ENCODE peak calls at places on chromosomes 1 and 21, in six cellular contexts. F is pancreas, H is lower lobe of right lung, R is choroid plexus epithelial cell, A is GM06990, T is mesendoderm. D is an unnamed sample.

GRCh38 chr1:100523038-100523649 is 14.8 kb upstream of the GPR88 start:
- DNase-seq in F (no peak), H (no peak), R (peak), A (no peak), T (no peak), D (no peak)

GRCh38 chr1:71862756-71863155 is 419.6 kb downstream of the NEGR1 start:
- DNase-seq in F (no peak), H (no peak), R (no peak), A (no peak), T (no peak), D (no peak)

GRCh38 chr1:2603521-2604155 is 17.1 kb downstream of the PRXL2B start:
- DNase-seq in F (no peak), H (no peak), R (no peak), A (no peak), T (no peak), D (peak)

GRCh38 chr1:181504294-181505115 is 21.2 kb downstream of the CACNA1E start:
- DNase-seq in F (no peak), H (no peak), R (peak), A (peak), T (peak), D (peak)

GRCh38 chr1:56429288-56429687 is 150.1 kb downstream of the PLPP3 start:
- DNase-seq in F (no peak), H (no peak), R (no peak), A (no peak), T (peak), D (no peak)

GRCh38 chr1:59443355-59443754 is 146.5 kb downstream of the FGGY start:
- DNase-seq in F (no peak), H (no peak), R (peak), A (no peak), T (no peak), D (no peak)

GRCh38 chr21:38989097-38989744 is 183.5 kb downstream of the ETS2 start:
- DNase-seq in F (no peak), H (no peak), R (no peak), A (no peak), T (no peak), D (no peak)

GRCh38 chr1:152884966-152885624 is 7.0 kb downstream of the SMCP start:
- DNase-seq in F (no peak), H (no peak), R (no peak), A (no peak), T (no peak), D (no peak)

GRCh38 chr1:23618586-23619083 is 59.3 kb upstream of the ID3 start:
- DNase-seq in F (no peak), H (no peak), R (no peak), A (no peak), T (no peak), D (peak)
- H3K4me3 ChIP-seq in F (no peak), H (no peak), R (no peak), A (no peak), T (no peak), D (no peak)

DNA sequence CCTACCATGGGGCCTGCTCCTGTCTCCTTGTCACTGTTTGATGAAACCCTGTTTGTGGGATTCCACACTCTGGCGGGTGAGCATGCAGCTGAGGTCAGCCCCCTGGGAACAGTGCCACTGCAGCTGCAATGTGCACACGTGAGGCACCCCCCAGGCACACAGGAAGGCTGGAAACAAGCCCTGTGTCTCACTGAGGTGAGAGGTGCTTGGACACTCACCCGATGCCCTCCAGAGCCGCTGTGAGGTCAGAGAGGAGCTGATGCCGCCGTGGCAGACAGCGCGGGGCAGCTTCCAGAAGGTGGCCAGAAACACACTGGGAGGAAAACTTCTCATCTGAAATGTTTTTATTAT is 49.7 kb downstream of the SLX9 start:
- DNase-seq in F (no peak), H (peak), R (peak), A (no peak), T (no peak), D (no peak)
- H3K4me3 ChIP-seq in F (no peak), H (no peak), R (no peak), A (no peak), T (no peak), D (no peak)

DNA sequence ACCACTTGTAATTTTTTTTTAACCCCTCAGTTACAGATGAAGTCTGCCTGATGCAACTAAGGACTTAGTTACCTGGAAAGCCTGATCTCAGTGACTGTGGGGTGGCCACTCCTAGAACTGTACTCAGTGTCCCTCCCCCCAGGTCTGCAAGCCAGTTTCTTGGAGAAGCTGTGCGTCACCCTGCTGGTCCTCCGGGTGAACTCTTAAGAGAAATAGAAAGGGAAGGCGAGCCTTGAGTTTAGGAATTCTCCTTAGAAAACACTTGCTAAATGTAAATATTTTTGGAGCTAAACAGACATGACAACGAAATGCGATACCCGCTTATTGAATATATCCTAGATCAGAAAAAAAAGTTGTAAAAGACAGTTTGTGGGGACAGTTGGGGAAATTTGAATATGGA is 730 bp downstream of the SLC16A4 start:
- DNase-seq in F (no peak), H (peak), R (peak), A (no peak), T (peak), D (no peak)
- H3K4me3 ChIP-seq in F (no peak), H (peak), R (peak), A (no peak), T (no peak), D (no peak)

DNA sequence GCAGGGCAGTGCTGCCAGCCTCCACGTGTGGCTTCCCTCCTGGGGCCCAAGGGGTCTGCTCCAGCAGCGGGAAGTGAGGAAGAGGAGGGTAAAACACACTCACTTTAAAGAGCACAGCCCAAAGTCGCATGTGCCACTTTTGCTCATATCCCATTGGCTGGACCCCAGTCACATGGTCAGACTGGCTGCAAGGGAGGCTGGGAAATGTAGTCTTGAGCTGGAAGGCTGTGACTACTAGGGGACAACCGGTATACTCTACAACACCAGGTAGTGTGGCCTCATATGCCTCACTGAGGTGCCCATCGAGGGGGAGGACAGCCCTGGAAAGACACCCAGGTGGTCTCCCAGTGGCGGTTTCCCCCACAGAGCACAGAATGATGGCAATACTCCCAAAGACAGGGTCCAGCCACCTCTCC is 45.2 kb downstream of the CAMK2N1 start:
- DNase-seq in F (peak), H (no peak), R (peak), A (no peak), T (peak), D (peak)
- H3K4me3 ChIP-seq in F (no peak), H (no peak), R (no peak), A (no peak), T (no peak), D (no peak)

GRCh38 chr1:156490401-156491032 is 10.1 kb downstream of the MEF2D start:
- DNase-seq in F (no peak), H (no peak), R (no peak), A (peak), T (peak), D (peak)

GRCh38 chr1:156489166-156489934 is 11.2 kb downstream of the MEF2D start:
- DNase-seq in F (no peak), H (no peak), R (no peak), A (peak), T (peak), D (peak)

GRCh38 chr1:156491151-156491949 is 9.2 kb downstream of the MEF2D start:
- DNase-seq in F (no peak), H (no peak), R (no peak), A (peak), T (peak), D (peak)

GRCh38 chr1:156488566-156489165 is 11.9 kb downstream of the MEF2D start:
- DNase-seq in F (no peak), H (no peak), R (no peak), A (peak), T (peak), D (no peak)

GRCh38 chr1:156489935-156490293 is 10.7 kb downstream of the MEF2D start:
- DNase-seq in F (no peak), H (no peak), R (no peak), A (no peak), T (no peak), D (no peak)
- H3K4me3 ChIP-seq in F (no peak), H (peak), R (no peak), A (peak), T (no peak), D (peak)

DNA sequence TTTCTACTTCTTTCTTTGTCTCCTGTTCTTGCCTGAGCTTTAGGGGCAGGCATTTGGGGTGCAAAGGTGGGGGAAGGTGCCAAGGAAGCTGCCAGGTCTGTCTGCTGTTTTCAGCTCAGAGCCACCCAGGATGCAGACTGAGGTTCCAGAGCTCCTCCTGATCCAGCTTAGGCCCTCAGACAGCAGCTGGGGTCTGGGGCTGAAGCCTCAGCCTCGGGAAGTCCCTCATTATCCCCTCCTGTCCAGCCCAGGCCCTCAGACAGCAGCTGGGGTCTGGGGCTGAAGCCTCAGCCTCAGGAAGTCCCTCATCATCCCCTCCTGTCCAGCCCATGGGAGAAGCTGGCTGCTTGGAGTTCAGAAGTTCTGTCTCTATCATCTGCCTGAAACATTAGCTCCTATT is 257.7 kb upstream of the CSF3R start:
- DNase-seq in F (no peak), H (no peak), R (no peak), A (no peak), T (no peak), D (no peak)
- H3K4me3 ChIP-seq in F (no peak), H (no peak), R (no peak), A (no peak), T (no peak), D (no peak)

GRCh38 chr1:145958734-145959133 is 917 bp upstream of the LIX1L start:
- DNase-seq in F (no peak), H (no peak), R (no peak), A (no peak), T (no peak), D (no peak)
- H3K4me3 ChIP-seq in F (no peak), H (no peak), R (no peak), A (no peak), T (no peak), D (no peak)

GRCh38 chr1:114260805-114261488 is 107.3 kb upstream of the SYT6 start:
- DNase-seq in F (no peak), H (no peak), R (no peak), A (no peak), T (no peak), D (no peak)
- H3K4me3 ChIP-seq in F (no peak), H (no peak), R (no peak), A (no peak), T (no peak), D (no peak)

GRCh38 chr1:93616221-93616995 is 65.2 kb downstream of the BCAR3 start:
- DNase-seq in F (no peak), H (no peak), R (no peak), A (no peak), T (peak), D (no peak)
- H3K4me3 ChIP-seq in F (no peak), H (no peak), R (no peak), A (no peak), T (no peak), D (no peak)

GRCh38 chr1:234214911-234215892 is 158.1 kb upstream of the COA6 start:
- DNase-seq in F (peak), H (peak), R (no peak), A (no peak), T (peak), D (peak)
- H3K4me3 ChIP-seq in F (peak), H (peak), R (no peak), A (peak), T (peak), D (peak)

D was measured in H7.